ENCODE peak calls at places on chromosome 19, in eight cellular contexts. One of them, this sample, is unnamed.

GRCh38 chr19:8116437-8117293 is 32.7 kb downstream of the FBN3 start:
- DNase-seq in hepatocyte: no peak
- DNase-seq in adrenal gland: no peak
- DNase-seq in transverse colon: no peak
- DNase-seq in A673: no peak
- DNase-seq in lower lobe of right lung: no peak
- DNase-seq in left lung: no peak
- DNase-seq in stomach: no peak
- DNase-seq in this sample: no peak

GRCh38 chr19:5354403-5354802 is 13.8 kb upstream of the PTPRS start:
- DNase-seq in adrenal gland: no peak
- DNase-seq in left lung: no peak
- DNase-seq in A673: peak
- DNase-seq in stomach: no peak
- DNase-seq in hepatocyte: no peak
- DNase-seq in transverse colon: no peak
- DNase-seq in lower lobe of right lung: no peak
- DNase-seq in this sample: no peak

GRCh38 chr19:5357584-5357983 is 17.0 kb upstream of the PTPRS start:
- DNase-seq in stomach: no peak
- DNase-seq in lower lobe of right lung: no peak
- DNase-seq in adrenal gland: no peak
- DNase-seq in hepatocyte: no peak
- DNase-seq in A673: no peak
- DNase-seq in transverse colon: no peak
- DNase-seq in left lung: no peak
- DNase-seq in this sample: no peak

GRCh38 chr19:16970821-16971220 is 55.8 kb downstream of the CPAMD8 start:
- DNase-seq in hepatocyte: no peak
- DNase-seq in stomach: no peak
- DNase-seq in left lung: no peak
- DNase-seq in A673: no peak
- DNase-seq in adrenal gland: no peak
- DNase-seq in transverse colon: no peak
- DNase-seq in lower lobe of right lung: no peak
- DNase-seq in this sample: no peak

GRCh38 chr19:11247391-11247790 is 8.0 kb downstream of the ANGPTL8 start:
- DNase-seq in A673: no peak
- DNase-seq in adrenal gland: peak
- DNase-seq in transverse colon: no peak
- DNase-seq in stomach: no peak
- DNase-seq in left lung: no peak
- DNase-seq in lower lobe of right lung: no peak
- DNase-seq in hepatocyte: peak
- DNase-seq in this sample: no peak

GRCh38 chr19:30688696-30689095 is 316.5 kb downstream of the ZNF536 start:
- DNase-seq in stomach: no peak
- DNase-seq in lower lobe of right lung: no peak
- DNase-seq in adrenal gland: no peak
- DNase-seq in A673: no peak
- DNase-seq in transverse colon: no peak
- DNase-seq in left lung: no peak
- DNase-seq in hepatocyte: no peak
- DNase-seq in this sample: no peak

GRCh38 chr19:17127671-17128070 is 52.1 kb downstream of the MYO9B start:
- DNase-seq in transverse colon: no peak
- DNase-seq in left lung: no peak
- DNase-seq in hepatocyte: no peak
- DNase-seq in A673: no peak
- DNase-seq in stomach: no peak
- DNase-seq in lower lobe of right lung: no peak
- DNase-seq in adrenal gland: no peak
- DNase-seq in this sample: no peak

GRCh38 chr19:34224996-34225658 is 29.2 kb upstream of the GARRE1 start:
- DNase-seq in stomach: no peak
- DNase-seq in lower lobe of right lung: no peak
- DNase-seq in transverse colon: no peak
- DNase-seq in adrenal gland: no peak
- DNase-seq in A673: no peak
- DNase-seq in left lung: no peak
- DNase-seq in hepatocyte: no peak
- DNase-seq in this sample: no peak

GRCh38 chr19:34308381-34309367 is 54.3 kb downstream of the GARRE1 start:
- DNase-seq in A673: peak
- DNase-seq in stomach: no peak
- DNase-seq in adrenal gland: no peak
- DNase-seq in transverse colon: no peak
- DNase-seq in left lung: no peak
- DNase-seq in lower lobe of right lung: no peak
- DNase-seq in hepatocyte: no peak
- DNase-seq in this sample: no peak

GRCh38 chr19:38661996-38662395 is 14.5 kb downstream of the ACTN4 start:
- DNase-seq in adrenal gland: no peak
- DNase-seq in stomach: peak
- DNase-seq in lower lobe of right lung: no peak
- DNase-seq in A673: no peak
- DNase-seq in left lung: no peak
- DNase-seq in hepatocyte: peak
- DNase-seq in transverse colon: peak
- DNase-seq in this sample: no peak

GRCh38 chr19:46192990-46193650 is 36.4 kb upstream of the IGFL1 start:
- DNase-seq in lower lobe of right lung: no peak
- DNase-seq in hepatocyte: peak
- DNase-seq in transverse colon: no peak
- DNase-seq in stomach: no peak
- DNase-seq in left lung: peak
- DNase-seq in A673: peak
- DNase-seq in adrenal gland: peak
- DNase-seq in this sample: no peak

GRCh38 chr19:33175886-33176669 is 18.1 kb upstream of the LRP3 start:
- DNase-seq in transverse colon: no peak
- DNase-seq in left lung: no peak
- DNase-seq in adrenal gland: no peak
- DNase-seq in hepatocyte: peak
- DNase-seq in stomach: no peak
- DNase-seq in A673: peak
- DNase-seq in lower lobe of right lung: no peak
- DNase-seq in this sample: no peak

GRCh38 chr19:2117215-2117960 is 20.7 kb downstream of the IZUMO4 start:
- DNase-seq in lower lobe of right lung: no peak
- DNase-seq in left lung: no peak
- DNase-seq in hepatocyte: no peak
- DNase-seq in stomach: no peak
- DNase-seq in adrenal gland: peak
- DNase-seq in A673: no peak
- DNase-seq in transverse colon: no peak
- DNase-seq in this sample: no peak

GRCh38 chr19:2114821-2115220 is 18.1 kb downstream of the IZUMO4 start:
- DNase-seq in A673: no peak
- DNase-seq in adrenal gland: no peak
- DNase-seq in lower lobe of right lung: no peak
- DNase-seq in stomach: no peak
- DNase-seq in hepatocyte: no peak
- DNase-seq in left lung: no peak
- DNase-seq in transverse colon: no peak
- DNase-seq in this sample: no peak

GRCh38 chr19:2115911-2116426 is 19.3 kb downstream of the IZUMO4 start:
- DNase-seq in stomach: no peak
- DNase-seq in lower lobe of right lung: no peak
- DNase-seq in left lung: no peak
- DNase-seq in hepatocyte: no peak
- DNase-seq in transverse colon: no peak
- DNase-seq in A673: no peak
- DNase-seq in adrenal gland: no peak
- DNase-seq in this sample: no peak

GRCh38 chr19:2115324-2115723 is 18.6 kb downstream of the IZUMO4 start:
- DNase-seq in left lung: no peak
- DNase-seq in stomach: no peak
- DNase-seq in transverse colon: no peak
- DNase-seq in A673: no peak
- DNase-seq in hepatocyte: no peak
- DNase-seq in adrenal gland: no peak
- DNase-seq in lower lobe of right lung: peak
- DNase-seq in this sample: no peak

DNA sequence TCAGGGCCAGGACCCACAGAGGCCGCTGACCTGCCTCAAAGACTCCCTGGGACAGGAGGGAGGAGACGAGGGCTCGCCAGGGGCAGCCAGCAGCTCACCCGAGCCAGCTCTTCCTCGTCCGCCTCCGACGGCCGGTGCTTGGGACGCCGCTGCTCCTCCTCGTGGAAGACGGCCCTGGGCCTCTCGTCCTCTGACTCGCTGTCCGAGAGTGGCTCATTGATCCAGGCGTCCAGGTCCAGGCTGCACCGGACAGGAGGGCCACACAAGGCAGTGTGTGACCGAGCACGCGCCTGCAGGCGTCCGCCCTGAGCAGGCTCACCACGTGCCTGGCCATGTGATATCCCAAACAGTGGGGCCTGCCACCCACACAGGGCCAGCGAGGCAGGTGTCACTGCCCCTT is 19.8 kb downstream of the IZUMO4 start:
- DNase-seq in hepatocyte: no peak
- DNase-seq in A673: no peak
- DNase-seq in lower lobe of right lung: no peak
- DNase-seq in transverse colon: no peak
- DNase-seq in stomach: no peak
- DNase-seq in adrenal gland: no peak
- DNase-seq in left lung: no peak
- DNase-seq in this sample: no peak
- TF ChIP-seq CTCF in hepatocyte: no peak
- TF ChIP-seq CTCF in A673: no peak
- TF ChIP-seq CTCF in lower lobe of right lung: no peak
- TF ChIP-seq CTCF in transverse colon: no peak
- TF ChIP-seq CTCF in stomach: no peak
- TF ChIP-seq CTCF in adrenal gland: no peak
- TF ChIP-seq CTCF in left lung: no peak
- TF ChIP-seq CTCF in this sample: no peak

GRCh38 chr19:18333680-18334079 is 6.7 kb upstream of the PGPEP1 start:
- DNase-seq in lower lobe of right lung: no peak
- DNase-seq in stomach: no peak
- DNase-seq in adrenal gland: no peak
- DNase-seq in transverse colon: no peak
- DNase-seq in hepatocyte: no peak
- DNase-seq in left lung: no peak
- DNase-seq in A673: no peak
- DNase-seq in this sample: no peak
- H3K27ac ChIP-seq in lower lobe of right lung: no peak
- H3K27ac ChIP-seq in stomach: no peak
- H3K27ac ChIP-seq in adrenal gland: no peak
- H3K27ac ChIP-seq in transverse colon: no peak
- H3K27ac ChIP-seq in hepatocyte: peak
- H3K27ac ChIP-seq in left lung: no peak
- H3K27ac ChIP-seq in A673: no peak
- H3K27ac ChIP-seq in this sample: no peak

GRCh38 chr19:50897612-50898011 is 13.6 kb downstream of the KLK4 start:
- DNase-seq in lower lobe of right lung: no peak
- DNase-seq in adrenal gland: no peak
- DNase-seq in hepatocyte: no peak
- DNase-seq in left lung: no peak
- DNase-seq in stomach: no peak
- DNase-seq in transverse colon: no peak
- DNase-seq in A673: no peak
- DNase-seq in this sample: no peak
- TF ChIP-seq CTCF in lower lobe of right lung: no peak
- TF ChIP-seq CTCF in adrenal gland: no peak
- TF ChIP-seq CTCF in hepatocyte: no peak
- TF ChIP-seq CTCF in left lung: no peak
- TF ChIP-seq CTCF in stomach: no peak
- TF ChIP-seq CTCF in transverse colon: no peak
- TF ChIP-seq CTCF in A673: no peak
- TF ChIP-seq CTCF in this sample: no peak

GRCh38 chr19:28291874-28292273 is 921.1 kb downstream of the UQCRFS1 start:
- DNase-seq in transverse colon: no peak
- DNase-seq in stomach: no peak
- DNase-seq in hepatocyte: no peak
- DNase-seq in adrenal gland: no peak
- DNase-seq in A673: no peak
- DNase-seq in left lung: no peak
- DNase-seq in lower lobe of right lung: no peak
- DNase-seq in this sample: no peak
- H3K27ac ChIP-seq in transverse colon: no peak
- H3K27ac ChIP-seq in stomach: no peak
- H3K27ac ChIP-seq in hepatocyte: no peak
- H3K27ac ChIP-seq in adrenal gland: no peak
- H3K27ac ChIP-seq in A673: no peak
- H3K27ac ChIP-seq in left lung: no peak
- H3K27ac ChIP-seq in lower lobe of right lung: no peak
- H3K27ac ChIP-seq in this sample: no peak

DNA sequence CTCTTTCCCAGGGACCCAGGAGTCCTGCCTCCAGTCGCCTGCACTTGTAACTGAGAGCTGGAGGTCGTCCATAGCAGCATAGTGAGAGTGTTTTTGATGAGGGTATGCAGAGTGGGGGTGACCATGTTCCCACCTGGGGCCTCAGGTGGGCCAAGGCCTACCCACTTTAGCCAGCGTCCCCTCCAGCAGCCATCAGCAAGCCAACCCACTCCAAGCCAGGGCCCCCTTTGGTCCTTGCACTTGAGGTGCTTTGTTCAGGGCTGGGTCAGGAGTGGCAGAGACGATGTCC is 11.9 kb upstream of the SMG9 start:
- DNase-seq in A673: no peak
- DNase-seq in lower lobe of right lung: no peak
- DNase-seq in transverse colon: no peak
- DNase-seq in adrenal gland: no peak
- DNase-seq in left lung: no peak
- DNase-seq in stomach: no peak
- DNase-seq in hepatocyte: no peak
- DNase-seq in this sample: no peak
- TF ChIP-seq CTCF in A673: peak
- TF ChIP-seq CTCF in lower lobe of right lung: no peak
- TF ChIP-seq CTCF in transverse colon: peak
- TF ChIP-seq CTCF in adrenal gland: no peak
- TF ChIP-seq CTCF in left lung: peak
- TF ChIP-seq CTCF in stomach: no peak
- TF ChIP-seq CTCF in hepatocyte: no peak
- TF ChIP-seq CTCF in this sample: no peak

This sample was measured in CD4-positive, alpha-beta T cell.